ENCODE peak calls at places on chromosomes 4 and X, in six cellular contexts. W is BJ; O is stimulated activated CD8-positive, alpha-beta memory T cell treated with anti-CD3 and anti-CD28 coated beads, Interleukin-2, amount 100 ng/mL, for 48 hours; N is chondrocyte; U is activated T-cell treated with anti-CD3 and anti-CD28 coated beads for 1 hour; V is AG09319. T is an unnamed sample.

GRCh38 chrX:129523076-129524055 is at the start of gene SMARCA1:
- DNase-seq in W (no peak), O (no peak), N (no peak), U (no peak), V (peak), T (peak)

GRCh38 chr4:146654976-146655761 is 16.5 kb downstream of the POU4F2 start:
- DNase-seq in W (no peak), O (no peak), N (no peak), U (no peak), V (no peak), T (peak)

GRCh38 chrX:72430405-72430968 is 124.8 kb upstream of the CITED1 start:
- DNase-seq in W (no peak), O (no peak), N (no peak), U (no peak), V (no peak), T (no peak)

GRCh38 chr4:8477676-8478075 is 37.1 kb downstream of the TRMT44 start:
- DNase-seq in W (no peak), O (no peak), N (no peak), U (no peak), V (no peak), T (no peak)

GRCh38 chrX:151825927-151826471 is 86.7 kb upstream of the MAGEA4 start:
- DNase-seq in W (peak), O (no peak), N (no peak), U (no peak), V (peak), T (no peak)

GRCh38 chr4:139587452-139587851 is 31.4 kb upstream of the SETD7 start:
- DNase-seq in W (no peak), O (no peak), N (no peak), U (no peak), V (no peak), T (no peak)

GRCh38 chr4:175947117-175947722 is 118.4 kb upstream of the WDR17 start:
- DNase-seq in W (peak), O (no peak), N (no peak), U (no peak), V (no peak), T (peak)

GRCh38 chrX:49147907-49148306 is 14.7 kb upstream of the MAGIX start:
- DNase-seq in W (no peak), O (no peak), N (no peak), U (no peak), V (no peak), T (no peak)

T was measured in neural progenitor cell.